ENCODE peak calls at places on chromosomes 13 and 19, in nine cellular contexts. One of them, this sample, is unnamed.

GRCh38 chr19:36849701-36850645 is 703 bp upstream of the ZNF345 start:
- DNase-seq in fibroblast of lung: peak; percentile 90
- DNase-seq in GM12878: peak; percentile 50
- DNase-seq in IMR-90: peak; percentile 89
- DNase-seq in MM.1S: peak; percentile 64
- DNase-seq in neural progenitor cell: peak; percentile 96
- DNase-seq in HCT116: no peak
- DNase-seq in K562: peak; percentile 73
- DNase-seq in PC-3: peak; percentile 58
- DNase-seq in this sample: peak; percentile 96

GRCh38 chr19:38883286-38883685 is 5.2 kb upstream of the RINL start:
- DNase-seq in fibroblast of lung: no peak
- DNase-seq in GM12878: no peak
- DNase-seq in IMR-90: no peak
- DNase-seq in MM.1S: no peak
- DNase-seq in neural progenitor cell: no peak
- DNase-seq in HCT116: no peak
- DNase-seq in K562: no peak
- DNase-seq in PC-3: no peak
- DNase-seq in this sample: no peak

GRCh38 chr19:44807652-44808462 is 1.0 kb upstream of the BCAM start:
- DNase-seq in fibroblast of lung: peak; percentile 43
- DNase-seq in GM12878: no peak
- DNase-seq in IMR-90: peak; percentile 34
- DNase-seq in MM.1S: no peak
- DNase-seq in neural progenitor cell: peak; percentile 87
- DNase-seq in HCT116: peak; percentile 55
- DNase-seq in K562: peak; percentile 74
- DNase-seq in PC-3: peak; percentile 60
- DNase-seq in this sample: peak; percentile 92

GRCh38 chr13:99433543-99434075 is 67.7 kb upstream of the TM9SF2 start:
- DNase-seq in fibroblast of lung: no peak
- DNase-seq in GM12878: no peak
- DNase-seq in IMR-90: no peak
- DNase-seq in MM.1S: no peak
- DNase-seq in neural progenitor cell: no peak
- DNase-seq in HCT116: no peak
- DNase-seq in K562: no peak
- DNase-seq in PC-3: no peak
- DNase-seq in this sample: no peak

GRCh38 chr19:48724796-48725753 is 5.5 kb upstream of the MAMSTR start:
- DNase-seq in fibroblast of lung: peak; percentile 93
- DNase-seq in GM12878: no peak
- DNase-seq in IMR-90: peak; percentile 93
- DNase-seq in MM.1S: peak; percentile 45
- DNase-seq in neural progenitor cell: peak; percentile 79
- DNase-seq in HCT116: peak; percentile 72
- DNase-seq in K562: peak; percentile 81
- DNase-seq in PC-3: peak; percentile 50
- DNase-seq in this sample: no peak

GRCh38 chr13:61770697-61771096 is 355.0 kb upstream of the PCDH20 start:
- DNase-seq in fibroblast of lung: no peak
- DNase-seq in GM12878: no peak
- DNase-seq in IMR-90: no peak
- DNase-seq in MM.1S: no peak
- DNase-seq in neural progenitor cell: peak; percentile 42
- DNase-seq in HCT116: no peak
- DNase-seq in K562: no peak
- DNase-seq in PC-3: no peak
- DNase-seq in this sample: peak; percentile 22

GRCh38 chr19:53992815-53993214 is 1.4 kb downstream of the CACNG6 start:
- DNase-seq in fibroblast of lung: no peak
- DNase-seq in GM12878: no peak
- DNase-seq in IMR-90: no peak
- DNase-seq in MM.1S: no peak
- DNase-seq in neural progenitor cell: no peak
- DNase-seq in HCT116: no peak
- DNase-seq in K562: no peak
- DNase-seq in PC-3: no peak
- DNase-seq in this sample: no peak

GRCh38 chr13:23428183-23428528 is 5.3 kb downstream of the SACS start:
- DNase-seq in fibroblast of lung: peak; percentile 28
- DNase-seq in GM12878: no peak
- DNase-seq in IMR-90: peak; percentile 65
- DNase-seq in MM.1S: no peak
- DNase-seq in neural progenitor cell: no peak
- DNase-seq in HCT116: no peak
- DNase-seq in K562: peak; percentile 22
- DNase-seq in PC-3: no peak
- DNase-seq in this sample: no peak

GRCh38 chr19:43527860-43528622 is 1.0 kb upstream of the ETHE1 start:
- DNase-seq in fibroblast of lung: no peak
- DNase-seq in GM12878: no peak
- DNase-seq in IMR-90: no peak
- DNase-seq in MM.1S: no peak
- DNase-seq in neural progenitor cell: no peak
- DNase-seq in HCT116: no peak
- DNase-seq in K562: no peak
- DNase-seq in PC-3: peak; percentile 3
- DNase-seq in this sample: peak; percentile 83

GRCh38 chr19:50050406-50051223 is 24.8 kb downstream of the ZNF473 start:
- DNase-seq in fibroblast of lung: peak; percentile 78
- DNase-seq in GM12878: peak; percentile 23
- DNase-seq in IMR-90: peak; percentile 79
- DNase-seq in MM.1S: no peak
- DNase-seq in neural progenitor cell: peak; percentile 39
- DNase-seq in HCT116: no peak
- DNase-seq in K562: peak; percentile 90
- DNase-seq in PC-3: peak; percentile 74
- DNase-seq in this sample: peak; percentile 95

GRCh38 chr13:77274126-77274525 is 52.8 kb downstream of the MYCBP2 start:
- DNase-seq in fibroblast of lung: no peak
- DNase-seq in GM12878: no peak
- DNase-seq in IMR-90: no peak
- DNase-seq in MM.1S: no peak
- DNase-seq in neural progenitor cell: no peak
- DNase-seq in HCT116: no peak
- DNase-seq in K562: no peak
- DNase-seq in PC-3: no peak
- DNase-seq in this sample: no peak

GRCh38 chr19:609001-609340 is 19.3 kb downstream of the HCN2 start:
- DNase-seq in fibroblast of lung: no peak
- DNase-seq in GM12878: no peak
- DNase-seq in IMR-90: no peak
- DNase-seq in MM.1S: no peak
- DNase-seq in neural progenitor cell: no peak
- DNase-seq in HCT116: no peak
- DNase-seq in K562: no peak
- DNase-seq in PC-3: peak; percentile 8
- DNase-seq in this sample: no peak

GRCh38 chr13:46213242-46213641 is 1.5 kb downstream of the LRRC63 start:
- DNase-seq in fibroblast of lung: no peak
- DNase-seq in GM12878: no peak
- DNase-seq in IMR-90: no peak
- DNase-seq in MM.1S: no peak
- DNase-seq in neural progenitor cell: no peak
- DNase-seq in HCT116: no peak
- DNase-seq in K562: no peak
- DNase-seq in PC-3: peak; percentile 18
- DNase-seq in this sample: no peak
- H3K27ac ChIP-seq in fibroblast of lung: no peak overlapping the region
- H3K27ac ChIP-seq in GM12878: no peak overlapping the region
- H3K27ac ChIP-seq in IMR-90: no peak overlapping the region
- H3K27ac ChIP-seq in MM.1S: no peak overlapping the region
- H3K27ac ChIP-seq in neural progenitor cell: no peak overlapping the region
- H3K27ac ChIP-seq in HCT116: no peak overlapping the region
- H3K27ac ChIP-seq in K562: no peak overlapping the region
- H3K27ac ChIP-seq in PC-3: no peak overlapping the region
- H3K27ac ChIP-seq in this sample: no peak overlapping the region

GRCh38 chr19:16073481-16073880 is 2.8 kb upstream of the TPM4 start:
- DNase-seq in fibroblast of lung: no peak
- DNase-seq in GM12878: no peak
- DNase-seq in IMR-90: no peak
- DNase-seq in MM.1S: no peak
- DNase-seq in neural progenitor cell: no peak
- DNase-seq in HCT116: no peak
- DNase-seq in K562: no peak
- DNase-seq in PC-3: no peak
- DNase-seq in this sample: peak; percentile 59
- H3K9ac ChIP-seq in fibroblast of lung: no peak overlapping the region
- H3K9ac ChIP-seq in GM12878: no peak overlapping the region
- H3K9ac ChIP-seq in IMR-90: no peak overlapping the region
- H3K9ac ChIP-seq in MM.1S: no peak overlapping the region
- H3K9ac ChIP-seq in neural progenitor cell: no peak overlapping the region
- H3K9ac ChIP-seq in HCT116: no peak overlapping the region
- H3K9ac ChIP-seq in K562: no peak overlapping the region
- H3K9ac ChIP-seq in PC-3: no peak overlapping the region
- H3K9ac ChIP-seq in this sample: no peak overlapping the region

DNA sequence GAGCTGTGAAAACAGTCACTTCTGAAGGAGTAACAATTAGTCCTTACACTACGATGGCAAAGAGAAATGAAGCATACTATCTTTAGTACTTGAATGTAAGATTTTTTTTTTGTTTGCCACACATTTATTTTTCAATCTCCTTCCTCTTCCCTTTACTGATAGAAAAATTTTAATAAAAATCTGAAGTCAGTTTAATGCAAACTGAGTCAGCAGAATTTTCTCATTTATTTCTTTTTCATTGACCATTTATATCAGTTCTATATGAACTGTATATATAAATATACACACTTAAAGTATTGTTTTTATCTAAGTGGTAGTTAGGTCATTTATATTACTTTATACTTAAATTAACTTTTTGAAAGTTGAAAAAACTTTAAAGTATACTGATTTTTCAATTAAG is 1009.1 kb upstream of the SPRY2 start:
- DNase-seq in fibroblast of lung: no peak
- DNase-seq in GM12878: no peak
- DNase-seq in IMR-90: no peak
- DNase-seq in MM.1S: no peak
- DNase-seq in neural progenitor cell: no peak
- DNase-seq in HCT116: no peak
- DNase-seq in K562: no peak
- DNase-seq in PC-3: no peak
- DNase-seq in this sample: no peak
- H3K27ac ChIP-seq in fibroblast of lung: no peak overlapping the region
- H3K27ac ChIP-seq in GM12878: no peak overlapping the region
- H3K27ac ChIP-seq in IMR-90: no peak overlapping the region
- H3K27ac ChIP-seq in MM.1S: no peak overlapping the region
- H3K27ac ChIP-seq in neural progenitor cell: no peak overlapping the region
- H3K27ac ChIP-seq in HCT116: no peak overlapping the region
- H3K27ac ChIP-seq in K562: no peak overlapping the region
- H3K27ac ChIP-seq in PC-3: no peak overlapping the region
- H3K27ac ChIP-seq in this sample: no peak overlapping the region

GRCh38 chr13:106274551-106275208 is 260.8 kb downstream of the EFNB2 start:
- DNase-seq in fibroblast of lung: no peak
- DNase-seq in GM12878: no peak
- DNase-seq in IMR-90: no peak
- DNase-seq in MM.1S: no peak
- DNase-seq in neural progenitor cell: no peak
- DNase-seq in HCT116: no peak
- DNase-seq in K562: no peak
- DNase-seq in PC-3: peak; percentile 31
- DNase-seq in this sample: no peak

GRCh38 chr13:106276876-106277275 is 258.6 kb downstream of the EFNB2 start:
- DNase-seq in fibroblast of lung: no peak
- DNase-seq in GM12878: no peak
- DNase-seq in IMR-90: peak; percentile 32
- DNase-seq in MM.1S: no peak
- DNase-seq in neural progenitor cell: no peak
- DNase-seq in HCT116: no peak
- DNase-seq in K562: no peak
- DNase-seq in PC-3: peak; percentile 85
- DNase-seq in this sample: no peak

GRCh38 chr13:106281426-106281825 is 254.0 kb downstream of the EFNB2 start:
- DNase-seq in fibroblast of lung: no peak
- DNase-seq in GM12878: no peak
- DNase-seq in IMR-90: no peak
- DNase-seq in MM.1S: no peak
- DNase-seq in neural progenitor cell: no peak
- DNase-seq in HCT116: no peak
- DNase-seq in K562: no peak
- DNase-seq in PC-3: no peak
- DNase-seq in this sample: no peak

GRCh38 chr13:106275441-106276032 is 259.9 kb downstream of the EFNB2 start:
- DNase-seq in fibroblast of lung: no peak
- DNase-seq in GM12878: no peak
- DNase-seq in IMR-90: no peak
- DNase-seq in MM.1S: peak; percentile 60
- DNase-seq in neural progenitor cell: no peak
- DNase-seq in HCT116: no peak
- DNase-seq in K562: no peak
- DNase-seq in PC-3: no peak
- DNase-seq in this sample: no peak

DNA sequence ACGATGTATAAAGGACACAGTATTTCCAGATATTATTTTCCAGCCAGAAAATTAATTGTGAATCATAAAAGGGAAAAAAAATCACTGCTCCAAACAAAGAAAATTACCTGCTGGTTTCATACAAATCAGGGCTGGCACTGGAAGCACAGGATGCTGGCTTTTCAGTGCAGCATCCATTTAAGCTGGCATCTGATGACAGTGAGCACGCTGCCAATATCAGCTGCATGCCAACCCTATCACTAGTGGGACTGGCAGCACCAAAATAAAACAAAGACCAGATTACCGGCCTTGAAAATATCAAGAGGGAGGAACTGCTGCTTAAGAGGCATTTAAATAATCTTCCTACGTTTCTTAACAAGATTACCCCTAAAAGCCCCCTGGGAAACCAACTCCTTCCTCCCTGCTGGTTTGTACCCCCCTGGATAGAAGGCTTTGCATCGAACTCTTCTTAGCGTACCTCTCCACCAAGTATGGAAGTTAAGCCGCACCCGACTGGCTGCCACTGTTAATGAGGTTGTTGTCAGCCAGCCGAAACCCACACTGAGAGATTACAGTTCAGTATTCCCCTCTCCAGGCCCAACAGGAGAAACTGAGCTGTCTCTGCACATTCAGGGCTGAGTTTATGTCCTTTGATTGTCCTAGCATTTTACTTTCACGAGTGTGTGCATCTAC is 257.8 kb downstream of the EFNB2 start:
- DNase-seq in fibroblast of lung: no peak
- DNase-seq in GM12878: no peak
- DNase-seq in IMR-90: no peak
- DNase-seq in MM.1S: no peak
- DNase-seq in neural progenitor cell: peak; percentile 77
- DNase-seq in HCT116: no peak
- DNase-seq in K562: no peak
- DNase-seq in PC-3: no peak
- DNase-seq in this sample: no peak
- H3K9ac ChIP-seq in fibroblast of lung: no peak overlapping the region
- H3K9ac ChIP-seq in GM12878: no peak overlapping the region
- H3K9ac ChIP-seq in IMR-90: no peak overlapping the region
- H3K9ac ChIP-seq in MM.1S: no peak overlapping the region
- H3K9ac ChIP-seq in neural progenitor cell: no peak overlapping the region
- H3K9ac ChIP-seq in HCT116: no peak overlapping the region
- H3K9ac ChIP-seq in K562: no peak overlapping the region
- H3K9ac ChIP-seq in PC-3: no peak overlapping the region
- H3K9ac ChIP-seq in this sample: no peak overlapping the region

This sample was measured in kidney.